ENCODE peak calls at places on chromosomes 2 and 18, in five cellular contexts. One of them, this sample, is unnamed.

GRCh38 chr2:29056452-29056851 is 17.9 kb downstream of the PCARE start:
- DNase-seq in transverse colon: no peak
- DNase-seq in fibroblast of pulmonary artery: no peak
- DNase-seq in mucosa of descending colon: no peak
- DNase-seq in GM12865: no peak
- DNase-seq in this sample: no peak

GRCh38 chr2:236768393-236769140 is 198.9 kb downstream of the ACKR3 start:
- DNase-seq in transverse colon: no peak
- DNase-seq in fibroblast of pulmonary artery: peak
- DNase-seq in mucosa of descending colon: no peak
- DNase-seq in GM12865: no peak
- DNase-seq in this sample: no peak

GRCh38 chr2:12839339-12839738 is 122.6 kb downstream of the TRIB2 start:
- DNase-seq in transverse colon: no peak
- DNase-seq in fibroblast of pulmonary artery: no peak
- DNase-seq in mucosa of descending colon: no peak
- DNase-seq in GM12865: no peak
- DNase-seq in this sample: no peak

GRCh38 chr2:10859261-10859660 is 46.7 kb upstream of the PDIA6 start:
- DNase-seq in transverse colon: no peak
- DNase-seq in fibroblast of pulmonary artery: no peak
- DNase-seq in mucosa of descending colon: no peak
- DNase-seq in GM12865: no peak
- DNase-seq in this sample: no peak

GRCh38 chr2:191115391-191115790 is 35.4 kb downstream of the STAT4 start:
- DNase-seq in transverse colon: no peak
- DNase-seq in fibroblast of pulmonary artery: no peak
- DNase-seq in mucosa of descending colon: no peak
- DNase-seq in GM12865: peak
- DNase-seq in this sample: no peak

GRCh38 chr2:38386377-38386776 is 9.3 kb upstream of the ATL2 start:
- DNase-seq in transverse colon: no peak
- DNase-seq in fibroblast of pulmonary artery: no peak
- DNase-seq in mucosa of descending colon: no peak
- DNase-seq in GM12865: no peak
- DNase-seq in this sample: no peak

GRCh38 chr2:119367472-119368099 is 809 bp downstream of the DBI start:
- DNase-seq in transverse colon: peak
- DNase-seq in fibroblast of pulmonary artery: peak
- DNase-seq in mucosa of descending colon: peak
- DNase-seq in GM12865: peak
- DNase-seq in this sample: peak

GRCh38 chr2:238235331-238235732 is 4.5 kb downstream of the HES6 start:
- DNase-seq in transverse colon: no peak
- DNase-seq in fibroblast of pulmonary artery: peak
- DNase-seq in mucosa of descending colon: no peak
- DNase-seq in GM12865: no peak
- DNase-seq in this sample: no peak

GRCh38 chr2:235766206-235766794 is 272.5 kb downstream of the AGAP1 start:
- DNase-seq in transverse colon: peak
- DNase-seq in fibroblast of pulmonary artery: peak
- DNase-seq in mucosa of descending colon: no peak
- DNase-seq in GM12865: peak
- DNase-seq in this sample: peak

GRCh38 chr2:120779781-120780283 is 44.2 kb downstream of the GLI2 start:
- DNase-seq in transverse colon: no peak
- DNase-seq in fibroblast of pulmonary artery: peak
- DNase-seq in mucosa of descending colon: no peak
- DNase-seq in GM12865: no peak
- DNase-seq in this sample: no peak

GRCh38 chr2:108855194-108855593 is 68.6 kb downstream of the CCDC138 start:
- DNase-seq in transverse colon: no peak
- DNase-seq in fibroblast of pulmonary artery: peak
- DNase-seq in mucosa of descending colon: no peak
- DNase-seq in GM12865: peak
- DNase-seq in this sample: no peak

GRCh38 chr18:48893559-48894265 is 57.1 kb downstream of the SMAD7 start:
- DNase-seq in transverse colon: peak
- DNase-seq in fibroblast of pulmonary artery: no peak
- DNase-seq in mucosa of descending colon: peak
- DNase-seq in GM12865: no peak
- DNase-seq in this sample: peak

GRCh38 chr2:61538179-61538919 is at the start of gene XPO1:
- DNase-seq in transverse colon: peak
- DNase-seq in fibroblast of pulmonary artery: peak
- DNase-seq in mucosa of descending colon: peak
- DNase-seq in GM12865: peak
- DNase-seq in this sample: peak
- TF ChIP-seq CTCF in transverse colon: no peak
- TF ChIP-seq CTCF in fibroblast of pulmonary artery: no peak
- TF ChIP-seq CTCF in mucosa of descending colon: peak
- TF ChIP-seq CTCF in GM12865: no peak
- TF ChIP-seq CTCF in this sample: no peak

DNA sequence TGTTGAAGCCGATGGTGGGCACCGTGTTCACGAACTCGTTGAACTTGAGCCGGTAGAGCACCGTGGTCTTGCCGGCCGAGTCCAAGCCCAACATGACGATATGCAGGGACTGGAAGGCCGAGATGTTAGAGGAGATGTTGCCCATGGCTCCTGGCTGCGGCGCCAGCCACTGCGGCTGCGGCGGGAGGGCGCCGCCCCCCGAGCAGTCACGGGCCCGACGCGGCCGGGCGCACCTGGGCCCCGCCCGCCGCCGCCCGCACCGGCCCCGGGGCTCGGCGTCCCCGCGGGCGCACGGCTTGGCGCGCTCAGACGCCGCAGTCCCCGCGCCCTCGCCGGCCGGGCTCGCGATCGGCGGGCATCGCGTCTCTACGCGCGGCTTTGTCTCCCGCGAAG is 443 bp downstream of the ARL4C start:
- DNase-seq in transverse colon: peak
- DNase-seq in fibroblast of pulmonary artery: peak
- DNase-seq in mucosa of descending colon: no peak
- DNase-seq in GM12865: peak
- DNase-seq in this sample: no peak
- TF ChIP-seq CTCF in transverse colon: no peak
- TF ChIP-seq CTCF in fibroblast of pulmonary artery: no peak
- TF ChIP-seq CTCF in mucosa of descending colon: no peak
- TF ChIP-seq CTCF in GM12865: no peak
- TF ChIP-seq CTCF in this sample: no peak

GRCh38 chr2:227118353-227118752 is 45.7 kb downstream of the COL4A4 start:
- DNase-seq in transverse colon: no peak
- DNase-seq in fibroblast of pulmonary artery: no peak
- DNase-seq in mucosa of descending colon: no peak
- DNase-seq in GM12865: no peak
- DNase-seq in this sample: no peak

GRCh38 chr2:227117852-227118251 is 46.2 kb downstream of the COL4A4 start:
- DNase-seq in transverse colon: no peak
- DNase-seq in fibroblast of pulmonary artery: no peak
- DNase-seq in mucosa of descending colon: no peak
- DNase-seq in GM12865: no peak
- DNase-seq in this sample: no peak

GRCh38 chr2:227115761-227116160 is 48.2 kb downstream of the COL4A4 start:
- DNase-seq in transverse colon: no peak
- DNase-seq in fibroblast of pulmonary artery: no peak
- DNase-seq in mucosa of descending colon: no peak
- DNase-seq in GM12865: no peak
- DNase-seq in this sample: no peak

DNA sequence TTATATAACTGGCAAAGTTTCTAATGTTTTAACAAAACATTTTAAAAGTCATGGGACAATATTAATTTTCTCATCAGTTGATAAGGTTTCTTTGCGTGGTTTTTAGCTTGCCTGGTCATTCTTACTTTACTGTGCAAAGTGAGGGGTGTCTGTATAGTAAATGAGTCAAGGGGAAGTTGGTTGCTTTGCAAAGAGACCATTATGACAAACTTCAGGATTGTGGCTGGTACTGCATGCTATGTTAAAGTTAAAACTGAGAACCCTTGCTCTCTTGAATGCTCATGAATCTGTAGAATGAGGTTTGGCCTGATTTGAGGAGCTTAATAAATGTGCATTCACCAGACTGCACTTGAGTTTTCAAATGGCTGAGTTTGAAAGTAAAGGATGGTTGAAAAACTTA is 47.0 kb downstream of the COL4A4 start:
- DNase-seq in transverse colon: no peak
- DNase-seq in fibroblast of pulmonary artery: no peak
- DNase-seq in mucosa of descending colon: no peak
- DNase-seq in GM12865: no peak
- DNase-seq in this sample: no peak
- TF ChIP-seq CTCF in transverse colon: no peak
- TF ChIP-seq CTCF in fibroblast of pulmonary artery: no peak
- TF ChIP-seq CTCF in mucosa of descending colon: no peak
- TF ChIP-seq CTCF in GM12865: no peak
- TF ChIP-seq CTCF in this sample: no peak

DNA sequence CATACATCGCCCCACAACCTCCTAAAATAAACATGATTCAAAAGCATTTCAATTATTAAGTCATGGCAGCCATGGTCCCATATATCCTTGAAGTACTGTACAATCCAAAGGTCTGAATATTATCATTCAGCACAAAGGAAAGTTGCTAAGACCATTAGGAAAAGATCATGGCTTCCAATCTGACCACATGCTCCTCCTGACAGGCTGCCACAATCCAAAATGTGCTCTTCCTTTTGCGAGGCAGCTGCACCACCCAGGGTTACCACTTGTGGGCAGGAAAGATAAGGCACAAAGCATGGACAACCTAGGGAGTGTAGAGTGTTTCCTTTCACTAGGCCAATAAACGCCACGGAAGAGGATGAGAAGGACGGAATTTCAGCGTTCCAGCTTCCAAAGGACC is 5.4 kb downstream of the BOLA3 start:
- DNase-seq in transverse colon: no peak
- DNase-seq in fibroblast of pulmonary artery: no peak
- DNase-seq in mucosa of descending colon: no peak
- DNase-seq in GM12865: no peak
- DNase-seq in this sample: no peak
- TF ChIP-seq CTCF in transverse colon: no peak
- TF ChIP-seq CTCF in fibroblast of pulmonary artery: no peak
- TF ChIP-seq CTCF in mucosa of descending colon: no peak
- TF ChIP-seq CTCF in GM12865: no peak
- TF ChIP-seq CTCF in this sample: no peak

GRCh38 chr2:168459256-168459655 is 3.2 kb downstream of the CERS6 start:
- DNase-seq in transverse colon: no peak
- DNase-seq in fibroblast of pulmonary artery: no peak
- DNase-seq in mucosa of descending colon: no peak
- DNase-seq in GM12865: no peak
- DNase-seq in this sample: no peak

GRCh38 chr2:168460561-168460960 is 4.5 kb downstream of the CERS6 start:
- DNase-seq in transverse colon: no peak
- DNase-seq in fibroblast of pulmonary artery: no peak
- DNase-seq in mucosa of descending colon: no peak
- DNase-seq in GM12865: no peak
- DNase-seq in this sample: no peak

GRCh38 chr2:168461178-168461941 is 5.3 kb downstream of the CERS6 start:
- DNase-seq in transverse colon: no peak
- DNase-seq in fibroblast of pulmonary artery: no peak
- DNase-seq in mucosa of descending colon: no peak
- DNase-seq in GM12865: no peak
- DNase-seq in this sample: no peak

GRCh38 chr2:168462543-168463045 is 6.5 kb downstream of the CERS6 start:
- DNase-seq in transverse colon: no peak
- DNase-seq in fibroblast of pulmonary artery: no peak
- DNase-seq in mucosa of descending colon: no peak
- DNase-seq in GM12865: no peak
- DNase-seq in this sample: no peak

GRCh38 chr2:168461942-168462331 is 5.9 kb downstream of the CERS6 start:
- DNase-seq in transverse colon: no peak
- DNase-seq in fibroblast of pulmonary artery: no peak
- DNase-seq in mucosa of descending colon: no peak
- DNase-seq in GM12865: no peak
- DNase-seq in this sample: no peak
- TF ChIP-seq CTCF in transverse colon: no peak
- TF ChIP-seq CTCF in fibroblast of pulmonary artery: no peak
- TF ChIP-seq CTCF in mucosa of descending colon: no peak
- TF ChIP-seq CTCF in GM12865: no peak
- TF ChIP-seq CTCF in this sample: no peak

GRCh38 chr18:45441110-45441842 is 174.0 kb upstream of the SLC14A2 start:
- DNase-seq in transverse colon: no peak
- DNase-seq in fibroblast of pulmonary artery: peak
- DNase-seq in mucosa of descending colon: no peak
- DNase-seq in GM12865: no peak
- DNase-seq in this sample: no peak
- TF ChIP-seq CTCF in transverse colon: peak
- TF ChIP-seq CTCF in fibroblast of pulmonary artery: peak
- TF ChIP-seq CTCF in mucosa of descending colon: no peak
- TF ChIP-seq CTCF in GM12865: no peak
- TF ChIP-seq CTCF in this sample: no peak

GRCh38 chr2:233976690-233977294 is 59.6 kb downstream of the TRPM8 start:
- DNase-seq in transverse colon: no peak
- DNase-seq in fibroblast of pulmonary artery: peak
- DNase-seq in mucosa of descending colon: no peak
- DNase-seq in GM12865: peak
- DNase-seq in this sample: no peak
- TF ChIP-seq CTCF in transverse colon: peak
- TF ChIP-seq CTCF in fibroblast of pulmonary artery: peak
- TF ChIP-seq CTCF in mucosa of descending colon: no peak
- TF ChIP-seq CTCF in GM12865: peak
- TF ChIP-seq CTCF in this sample: no peak

GRCh38 chr2:139478191-139478914 is 698.2 kb upstream of the NXPH2 start:
- DNase-seq in transverse colon: no peak
- DNase-seq in fibroblast of pulmonary artery: no peak
- DNase-seq in mucosa of descending colon: no peak
- DNase-seq in GM12865: no peak
- DNase-seq in this sample: no peak
- TF ChIP-seq CTCF in transverse colon: no peak
- TF ChIP-seq CTCF in fibroblast of pulmonary artery: no peak
- TF ChIP-seq CTCF in mucosa of descending colon: no peak
- TF ChIP-seq CTCF in GM12865: no peak
- TF ChIP-seq CTCF in this sample: no peak

DNA sequence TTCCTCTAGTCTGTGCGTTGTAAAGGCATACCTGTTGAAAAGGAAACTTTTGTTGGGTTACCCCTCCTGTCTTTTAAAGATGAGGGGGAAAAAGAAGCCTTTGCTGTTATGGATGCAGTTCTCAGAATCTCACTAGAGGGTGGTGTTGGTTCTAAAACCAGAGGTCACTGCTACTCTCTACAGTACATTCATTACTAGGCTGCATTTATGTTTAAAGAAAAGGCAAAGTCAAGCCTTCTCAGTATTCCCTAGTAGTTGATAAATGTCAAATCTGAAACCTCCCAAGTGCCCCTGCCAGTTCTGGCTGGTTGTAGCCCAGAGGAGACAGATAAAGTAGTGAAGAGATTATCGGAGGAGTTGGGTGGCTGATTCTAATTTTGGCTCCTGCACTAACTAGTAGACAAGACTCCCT is 1.4 kb upstream of the PLCL1 start:
- DNase-seq in transverse colon: no peak
- DNase-seq in fibroblast of pulmonary artery: peak
- DNase-seq in mucosa of descending colon: no peak
- DNase-seq in GM12865: peak
- DNase-seq in this sample: no peak
- TF ChIP-seq CTCF in transverse colon: peak
- TF ChIP-seq CTCF in fibroblast of pulmonary artery: peak
- TF ChIP-seq CTCF in mucosa of descending colon: peak
- TF ChIP-seq CTCF in GM12865: peak
- TF ChIP-seq CTCF in this sample: peak

GRCh38 chr2:216590780-216591179 is 42.4 kb upstream of the IGFBP2 start:
- DNase-seq in transverse colon: no peak
- DNase-seq in fibroblast of pulmonary artery: peak
- DNase-seq in mucosa of descending colon: no peak
- DNase-seq in GM12865: no peak
- DNase-seq in this sample: no peak
- TF ChIP-seq CTCF in transverse colon: no peak
- TF ChIP-seq CTCF in fibroblast of pulmonary artery: peak
- TF ChIP-seq CTCF in mucosa of descending colon: no peak
- TF ChIP-seq CTCF in GM12865: no peak
- TF ChIP-seq CTCF in this sample: no peak